ENCODE peak calls at places on chromosome 18, in seven cellular contexts. U, Y, T, H, R, X and D are unnamed samples.

GRCh38 chr18:48663096-48663930 is 124.5 kb downstream of the CTIF start:
- DNase-seq in U (no peak), Y (peak; percentile 29), T (no peak), H (no peak), R (no peak), X (no peak), D (no peak)

GRCh38 chr18:48455555-48456478 is 46.6 kb upstream of the ZBTB7C start:
- DNase-seq in U (no peak), Y (no peak), T (no peak), H (no peak), R (no peak), X (peak; percentile 88), D (peak; percentile 85)

GRCh38 chr18:35267809-35268208 is 22.2 kb downstream of the ZSCAN30 start:
- DNase-seq in U (peak; percentile 9), Y (peak; percentile 64), T (no peak), H (peak; percentile 36), R (no peak), X (no peak), D (no peak)

GRCh38 chr18:74230922-74231714 is 60.6 kb downstream of the CYB5A start:
- DNase-seq in U (no peak), Y (no peak), T (no peak), H (peak; percentile 71), R (no peak), X (no peak), D (no peak)

GRCh38 chr18:79570266-79571201 is 109.1 kb upstream of the CTDP1 start:
- DNase-seq in U (no peak), Y (no peak), T (peak; percentile 59), H (no peak), R (no peak), X (peak; percentile 76), D (no peak)

GRCh38 chr18:67608909-67609308 is 92.4 kb upstream of the DSEL start:
- DNase-seq in U (no peak), Y (no peak), T (no peak), H (no peak), R (no peak), X (peak; percentile 51), D (no peak)

GRCh38 chr18:11994708-11995444 is 13.6 kb downstream of the IMPA2 start:
- DNase-seq in U (no peak), Y (no peak), T (no peak), H (no peak), R (no peak), X (no peak), D (no peak)

GRCh38 chr18:73774836-73775509 is 372.7 kb downstream of the FBXO15 start:
- DNase-seq in U (no peak), Y (no peak), T (no peak), H (peak; percentile 41), R (no peak), X (no peak), D (no peak)

GRCh38 chr18:21264651-21265050 is 22.6 kb downstream of the GREB1L start:
- DNase-seq in U (no peak), Y (no peak), T (no peak), H (no peak), R (no peak), X (no peak), D (no peak)

GRCh38 chr18:78977627-78978271 is 1.9 kb upstream of the SALL3 start:
- DNase-seq in U (no peak), Y (no peak), T (no peak), H (no peak), R (no peak), X (no peak), D (peak; percentile 74)

GRCh38 chr18:23784811-23785245 is 95.6 kb downstream of the LAMA3 start:
- DNase-seq in U (no peak), Y (no peak), T (no peak), H (no peak), R (no peak), X (peak; percentile 90), D (no peak)

GRCh38 chr18:3652380-3653262 is 202.6 kb downstream of the TGIF1 start:
- DNase-seq in U (no peak), Y (no peak), T (peak; percentile 89), H (no peak), R (peak; percentile 32), X (peak; percentile 99), D (no peak)

GRCh38 chr18:42712065-42712464 is 403.4 kb downstream of the RIT2 start:
- DNase-seq in U (no peak), Y (no peak), T (no peak), H (no peak), R (no peak), X (no peak), D (no peak)

GRCh38 chr18:11310476-11311086 is 161.2 kb upstream of the PIEZO2 start:
- DNase-seq in U (peak; percentile 59), Y (no peak), T (no peak), H (no peak), R (no peak), X (no peak), D (no peak)

GRCh38 chr18:58891753-58892152 is 27.1 kb downstream of the ZNF532 start:
- DNase-seq in U (no peak), Y (no peak), T (no peak), H (no peak), R (no peak), X (no peak), D (no peak)

GRCh38 chr18:34661464-34662087 is 48.5 kb upstream of the DTNA start:
- DNase-seq in U (peak; percentile 15), Y (no peak), T (no peak), H (no peak), R (no peak), X (peak; percentile 46), D (no peak)

GRCh38 chr18:35022430-35023001 is 18.7 kb upstream of the MAPRE2 start:
- DNase-seq in U (no peak), Y (no peak), T (no peak), H (no peak), R (no peak), X (no peak), D (no peak)

GRCh38 chr18:61531182-61531581 is 198.0 kb downstream of the CDH20 start:
- DNase-seq in U (no peak), Y (no peak), T (no peak), H (no peak), R (no peak), X (peak; percentile 30), D (no peak)

GRCh38 chr18:25494888-25495287 is 142.9 kb upstream of the ZNF521 start:
- DNase-seq in U (no peak), Y (no peak), T (no peak), H (no peak), R (no peak), X (no peak), D (no peak)

GRCh38 chr18:57023483-57023882 is 123.4 kb upstream of the BOD1L2 start:
- DNase-seq in U (no peak), Y (no peak), T (no peak), H (no peak), R (no peak), X (no peak), D (no peak)

GRCh38 chr18:51668632-51669031 is 471.2 kb upstream of the MEX3C start:
- DNase-seq in U (no peak), Y (no peak), T (no peak), H (no peak), R (no peak), X (no peak), D (no peak)

GRCh38 chr18:57353137-57353939 is 981 bp downstream of the ST8SIA3 start:
- DNase-seq in U (no peak), Y (no peak), T (no peak), H (peak; percentile 39), R (no peak), X (no peak), D (no peak)

GRCh38 chr18:35345950-35346349 is 1.7 kb upstream of the ZNF24 start:
- DNase-seq in U (no peak), Y (no peak), T (no peak), H (no peak), R (no peak), X (no peak), D (no peak)

GRCh38 chr18:31057031-31057430 is 14.5 kb upstream of the DSC3 start:
- DNase-seq in U (no peak), Y (no peak), T (no peak), H (no peak), R (no peak), X (no peak), D (no peak)
- H3K27ac ChIP-seq in U (no peak overlapping the region), Y (no peak overlapping the region), T (no peak overlapping the region), H (no peak overlapping the region), R (no peak overlapping the region), X (no peak overlapping the region), D (no peak overlapping the region)

GRCh38 chr18:8313043-8313442 is 296.2 kb upstream of the RAB12 start:
- DNase-seq in U (no peak), Y (no peak), T (no peak), H (no peak), R (no peak), X (no peak), D (no peak)

GRCh38 chr18:8319798-8320477 is 289.3 kb upstream of the RAB12 start:
- DNase-seq in U (no peak), Y (no peak), T (no peak), H (no peak), R (no peak), X (no peak), D (no peak)

GRCh38 chr18:8314123-8314522 is 295.1 kb upstream of the RAB12 start:
- DNase-seq in U (no peak), Y (no peak), T (no peak), H (no peak), R (no peak), X (no peak), D (no peak)
- TF ChIP-seq CTCF in U (no peak), Y (no peak), T (no peak), H (no peak), R (no peak), X (no peak), D (no peak)

GRCh38 chr18:47285456-47285855 is 34.0 kb upstream of the SKOR2 start:
- DNase-seq in U (no peak), Y (no peak), T (no peak), H (no peak), R (no peak), X (no peak), D (no peak)

GRCh38 chr18:47284691-47285370 is 33.4 kb upstream of the SKOR2 start:
- DNase-seq in U (no peak), Y (no peak), T (no peak), H (no peak), R (no peak), X (no peak), D (no peak)

GRCh38 chr18:47283476-47283875 is 32.0 kb upstream of the SKOR2 start:
- DNase-seq in U (no peak), Y (no peak), T (no peak), H (no peak), R (no peak), X (peak; percentile 20), D (peak; percentile 54)

GRCh38 chr18:47280121-47280520 is 28.7 kb upstream of the SKOR2 start:
- DNase-seq in U (no peak), Y (no peak), T (no peak), H (no peak), R (no peak), X (no peak), D (no peak)
- H3K27ac ChIP-seq in U (no peak overlapping the region), Y (no peak overlapping the region), T (no peak overlapping the region), H (no peak overlapping the region), R (no peak overlapping the region), X (no peak overlapping the region), D (no peak overlapping the region)

DNA sequence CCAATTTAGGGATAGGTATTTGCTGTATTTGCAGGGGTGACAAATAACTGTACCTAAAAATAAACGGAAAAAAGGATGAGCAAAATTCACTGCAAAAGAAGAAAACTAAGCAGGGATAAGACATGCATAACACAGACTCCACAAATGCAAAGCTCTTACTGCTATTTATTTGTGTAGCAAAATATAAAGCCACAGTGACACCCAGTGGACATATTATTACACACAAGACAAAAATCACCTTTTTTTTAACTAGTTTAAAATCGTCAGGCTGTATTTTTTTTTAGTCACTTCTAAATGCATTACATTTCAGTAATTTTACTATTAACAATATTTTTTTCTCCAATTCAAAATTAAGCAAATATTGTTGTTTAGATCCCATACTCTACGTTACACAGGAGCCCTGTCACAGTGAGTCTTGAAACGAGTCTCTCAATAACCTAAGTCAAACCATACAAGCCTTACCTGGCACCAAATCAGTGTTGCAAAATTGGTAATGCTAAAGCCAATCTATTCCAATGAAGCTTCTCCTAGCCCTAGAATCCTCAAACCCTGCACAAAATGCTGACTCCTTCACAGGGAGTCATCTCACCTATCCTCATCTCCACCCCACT is 23.7 kb downstream of the METTL4 start:
- DNase-seq in U (peak; percentile 14), Y (no peak), T (no peak), H (no peak), R (no peak), X (peak; percentile 14), D (no peak)
- TF ChIP-seq CTCF in U (peak; percentile 38), Y (peak; percentile 62), T (peak; percentile 39), H (peak; percentile 9), R (peak; percentile 49), X (peak; percentile 20), D (no peak)